ENCODE peak calls at places on chromosome 5, in four cellular contexts. B, G, H and A are unnamed samples.

GRCh38 chr5:89168766-89169165 is 285.8 kb upstream of the MEF2C start:
- DNase-seq in B (no peak), G (no peak), H (no peak), A (no peak)

GRCh38 chr5:14206028-14206725 is 63.0 kb downstream of the TRIO start:
- DNase-seq in B (no peak), G (no peak), H (no peak), A (no peak)

GRCh38 chr5:4142842-4143241 is 547.2 kb downstream of the IRX1 start:
- DNase-seq in B (no peak), G (no peak), H (no peak), A (no peak)

GRCh38 chr5:93995126-93995621 is 253.8 kb upstream of the POU5F2 start:
- DNase-seq in B (no peak), G (no peak), H (no peak), A (no peak)

GRCh38 chr5:56269216-56269927 is 36.2 kb upstream of the ANKRD55 start:
- DNase-seq in B (no peak), G (no peak), H (no peak), A (no peak)

GRCh38 chr5:75037106-75037505 is 15.3 kb downstream of the GCNT4 start:
- DNase-seq in B (no peak), G (no peak), H (no peak), A (no peak)

GRCh38 chr5:38445374-38446028 is 110.9 kb downstream of the LIFR start:
- DNase-seq in B (no peak), G (peak; percentile 79), H (peak; percentile 58), A (peak; percentile 62)

GRCh38 chr5:127358274-127358673 is 67.7 kb downstream of the MEGF10 start:
- DNase-seq in B (no peak), G (no peak), H (no peak), A (no peak)

GRCh38 chr5:178403351-178403750 is 170.7 kb upstream of the PHYKPL start:
- DNase-seq in B (no peak), G (no peak), H (no peak), A (no peak)

GRCh38 chr5:84524491-84524890 is 139.8 kb upstream of the EDIL3 start:
- DNase-seq in B (no peak), G (no peak), H (no peak), A (no peak)

GRCh38 chr5:5422819-5423515 is 490 bp downstream of the ICE1 start:
- DNase-seq in B (no peak), G (no peak), H (no peak), A (no peak)

GRCh38 chr5:91266184-91266705 is 116.9 kb downstream of the ARRDC3 start:
- DNase-seq in B (no peak), G (no peak), H (no peak), A (no peak)